ENCODE peak calls at places on chromosomes 7 and 10, in five cellular contexts. One of them, this sample, is unnamed.

GRCh38 chr10:4803822-4804221 is 22.2 kb upstream of the AKR1E2 start:
- DNase-seq in MM.1S: no peak
- DNase-seq in GM20000: no peak
- DNase-seq in A673: no peak
- DNase-seq in epithelial cell of esophagus: no peak
- DNase-seq in this sample: no peak

GRCh38 chr10:110206988-110207804 is at the start of gene MXI1:
- DNase-seq in MM.1S: peak; percentile 88
- DNase-seq in GM20000: peak; percentile 83
- DNase-seq in A673: peak; percentile 85
- DNase-seq in epithelial cell of esophagus: peak; percentile 92
- DNase-seq in this sample: no peak

GRCh38 chr10:31421322-31421721 is 102.3 kb downstream of the ZEB1 start:
- DNase-seq in MM.1S: no peak
- DNase-seq in GM20000: no peak
- DNase-seq in A673: no peak
- DNase-seq in epithelial cell of esophagus: no peak
- DNase-seq in this sample: no peak

GRCh38 chr7:127409629-127410028 is 17.1 kb upstream of the ZNF800 start:
- DNase-seq in MM.1S: no peak
- DNase-seq in GM20000: no peak
- DNase-seq in A673: no peak
- DNase-seq in epithelial cell of esophagus: no peak
- DNase-seq in this sample: no peak

GRCh38 chr7:107446531-107446930 is 23.3 kb upstream of the GPR22 start:
- DNase-seq in MM.1S: no peak
- DNase-seq in GM20000: no peak
- DNase-seq in A673: no peak
- DNase-seq in epithelial cell of esophagus: peak; percentile 57
- DNase-seq in this sample: no peak

GRCh38 chr10:47063858-47064257 is 152.6 kb downstream of the PTPN20 start:
- DNase-seq in MM.1S: no peak
- DNase-seq in GM20000: no peak
- DNase-seq in A673: no peak
- DNase-seq in epithelial cell of esophagus: no peak
- DNase-seq in this sample: no peak

GRCh38 chr10:60139798-60140566 is 233.6 kb upstream of the CCDC6 start:
- DNase-seq in MM.1S: no peak
- DNase-seq in GM20000: no peak
- DNase-seq in A673: no peak
- DNase-seq in epithelial cell of esophagus: peak; percentile 83
- DNase-seq in this sample: no peak

GRCh38 chr7:128192497-128193142 is 48.5 kb upstream of the LEP start:
- DNase-seq in MM.1S: no peak
- DNase-seq in GM20000: no peak
- DNase-seq in A673: no peak
- DNase-seq in epithelial cell of esophagus: no peak
- DNase-seq in this sample: no peak

GRCh38 chr7:38506004-38506403 is 125.2 kb downstream of the AMPH start:
- DNase-seq in MM.1S: no peak
- DNase-seq in GM20000: no peak
- DNase-seq in A673: no peak
- DNase-seq in epithelial cell of esophagus: no peak
- DNase-seq in this sample: no peak

GRCh38 chr10:33150146-33150545 is 184.3 kb downstream of the NRP1 start:
- DNase-seq in MM.1S: no peak
- DNase-seq in GM20000: no peak
- DNase-seq in A673: no peak
- DNase-seq in epithelial cell of esophagus: no peak
- DNase-seq in this sample: no peak

GRCh38 chr10:88091490-88092061 is 228.2 kb downstream of the PTEN start:
- DNase-seq in MM.1S: peak; percentile 97
- DNase-seq in GM20000: peak; percentile 72
- DNase-seq in A673: no peak
- DNase-seq in epithelial cell of esophagus: peak; percentile 96
- DNase-seq in this sample: peak; percentile 64

GRCh38 chr7:47327698-47328391 is 254.1 kb downstream of the TNS3 start:
- DNase-seq in MM.1S: no peak
- DNase-seq in GM20000: no peak
- DNase-seq in A673: no peak
- DNase-seq in epithelial cell of esophagus: peak; percentile 61
- DNase-seq in this sample: no peak

GRCh38 chr7:155291045-155291530 is 6.6 kb upstream of the INSIG1 start:
- DNase-seq in MM.1S: no peak
- DNase-seq in GM20000: no peak
- DNase-seq in A673: no peak
- DNase-seq in epithelial cell of esophagus: peak; percentile 32
- DNase-seq in this sample: no peak

GRCh38 chr7:33762153-33762902 is 143.0 kb upstream of the BMPER start:
- DNase-seq in MM.1S: no peak
- DNase-seq in GM20000: no peak
- DNase-seq in A673: no peak
- DNase-seq in epithelial cell of esophagus: no peak
- DNase-seq in this sample: no peak

GRCh38 chr7:2954433-2954853 is 89.2 kb downstream of the CARD11 start:
- DNase-seq in MM.1S: no peak
- DNase-seq in GM20000: no peak
- DNase-seq in A673: peak; percentile 16
- DNase-seq in epithelial cell of esophagus: no peak
- DNase-seq in this sample: peak; percentile 30

GRCh38 chr7:105776068-105776790 is 100.2 kb downstream of the ATXN7L1 start:
- DNase-seq in MM.1S: no peak
- DNase-seq in GM20000: no peak
- DNase-seq in A673: no peak
- DNase-seq in epithelial cell of esophagus: peak; percentile 82
- DNase-seq in this sample: no peak

GRCh38 chr10:28120043-28120749 is 121.3 kb upstream of the ODAD2 start:
- DNase-seq in MM.1S: no peak
- DNase-seq in GM20000: no peak
- DNase-seq in A673: peak; percentile 37
- DNase-seq in epithelial cell of esophagus: no peak
- DNase-seq in this sample: no peak

GRCh38 chr7:38629621-38630020 is 1.6 kb downstream of the AMPH start:
- DNase-seq in MM.1S: no peak
- DNase-seq in GM20000: no peak
- DNase-seq in A673: no peak
- DNase-seq in epithelial cell of esophagus: no peak
- DNase-seq in this sample: no peak

GRCh38 chr7:97844036-97844435 is 28.2 kb downstream of the ASNS start:
- DNase-seq in MM.1S: no peak
- DNase-seq in GM20000: no peak
- DNase-seq in A673: peak; percentile 3
- DNase-seq in epithelial cell of esophagus: no peak
- DNase-seq in this sample: no peak
- TF ChIP-seq CTCF in MM.1S: peak; percentile 18
- TF ChIP-seq CTCF in GM20000: no peak
- TF ChIP-seq CTCF in A673: peak; percentile 20
- TF ChIP-seq CTCF in epithelial cell of esophagus: peak; percentile 5
- TF ChIP-seq CTCF in this sample: no peak

GRCh38 chr7:35436452-35436851 is 182.6 kb upstream of the TBX20 start:
- DNase-seq in MM.1S: no peak
- DNase-seq in GM20000: no peak
- DNase-seq in A673: no peak
- DNase-seq in epithelial cell of esophagus: no peak
- DNase-seq in this sample: no peak

GRCh38 chr7:35424869-35425495 is 171.1 kb upstream of the TBX20 start:
- DNase-seq in MM.1S: peak; percentile 67
- DNase-seq in GM20000: peak; percentile 81
- DNase-seq in A673: peak; percentile 67
- DNase-seq in epithelial cell of esophagus: peak; percentile 62
- DNase-seq in this sample: peak; percentile 49

GRCh38 chr7:35430547-35431153 is 176.8 kb upstream of the TBX20 start:
- DNase-seq in MM.1S: no peak
- DNase-seq in GM20000: no peak
- DNase-seq in A673: peak; percentile 48
- DNase-seq in epithelial cell of esophagus: peak; percentile 16
- DNase-seq in this sample: no peak
- TF ChIP-seq CTCF in MM.1S: peak; percentile 64
- TF ChIP-seq CTCF in GM20000: no peak
- TF ChIP-seq CTCF in A673: peak; percentile 62
- TF ChIP-seq CTCF in epithelial cell of esophagus: peak; percentile 27
- TF ChIP-seq CTCF in this sample: no peak

GRCh38 chr7:130849604-130850003 is 115.6 kb upstream of the KLF14 start:
- DNase-seq in MM.1S: no peak
- DNase-seq in GM20000: no peak
- DNase-seq in A673: no peak
- DNase-seq in epithelial cell of esophagus: no peak
- DNase-seq in this sample: no peak
- TF ChIP-seq CTCF in MM.1S: no peak
- TF ChIP-seq CTCF in GM20000: no peak
- TF ChIP-seq CTCF in A673: no peak
- TF ChIP-seq CTCF in epithelial cell of esophagus: no peak
- TF ChIP-seq CTCF in this sample: no peak

DNA sequence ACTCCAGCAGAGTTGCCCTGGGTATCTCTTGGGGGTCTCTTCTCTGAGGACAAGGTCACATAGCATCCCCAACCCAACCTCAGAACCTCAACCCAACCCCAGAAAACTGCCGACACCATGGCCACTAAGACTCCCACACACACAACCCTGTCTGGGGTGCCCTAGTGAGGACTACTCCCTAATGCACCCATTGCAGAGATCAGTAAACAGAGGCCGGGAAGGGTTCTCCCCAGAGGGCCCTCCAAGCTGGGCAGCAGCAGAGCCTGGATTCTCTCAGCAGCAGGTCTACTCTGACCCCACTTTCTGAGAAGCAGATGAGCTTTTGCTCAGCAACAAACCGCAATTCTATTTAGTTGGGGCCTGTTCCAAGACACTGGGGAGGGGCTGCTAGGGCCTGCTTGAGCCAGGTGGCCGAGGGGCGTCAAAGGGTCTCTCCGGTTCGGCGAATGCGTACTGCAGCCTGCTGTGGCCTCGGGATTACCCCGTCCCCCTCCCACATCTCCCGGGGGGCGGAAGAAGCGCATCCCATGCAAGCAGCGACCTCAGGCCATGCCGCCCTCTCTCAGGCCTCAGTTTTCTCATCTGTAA is 828 bp downstream of the OGDHL start:
- DNase-seq in MM.1S: no peak
- DNase-seq in GM20000: peak; percentile 13
- DNase-seq in A673: no peak
- DNase-seq in epithelial cell of esophagus: no peak
- DNase-seq in this sample: no peak
- TF ChIP-seq CTCF in MM.1S: no peak
- TF ChIP-seq CTCF in GM20000: no peak
- TF ChIP-seq CTCF in A673: no peak
- TF ChIP-seq CTCF in epithelial cell of esophagus: no peak
- TF ChIP-seq CTCF in this sample: no peak

GRCh38 chr7:81501220-81501619 is 268.6 kb downstream of the HGF start:
- DNase-seq in MM.1S: peak; percentile 47
- DNase-seq in GM20000: no peak
- DNase-seq in A673: peak; percentile 66
- DNase-seq in epithelial cell of esophagus: peak; percentile 8
- DNase-seq in this sample: no peak
- TF ChIP-seq CTCF in MM.1S: peak; percentile 39
- TF ChIP-seq CTCF in GM20000: no peak
- TF ChIP-seq CTCF in A673: peak; percentile 57
- TF ChIP-seq CTCF in epithelial cell of esophagus: peak; percentile 25
- TF ChIP-seq CTCF in this sample: no peak

GRCh38 chr7:76179686-76180085 is 22.0 kb upstream of the SRRM3 start:
- DNase-seq in MM.1S: no peak
- DNase-seq in GM20000: no peak
- DNase-seq in A673: no peak
- DNase-seq in epithelial cell of esophagus: no peak
- DNase-seq in this sample: no peak
- TF ChIP-seq CTCF in MM.1S: no peak
- TF ChIP-seq CTCF in GM20000: no peak
- TF ChIP-seq CTCF in A673: no peak
- TF ChIP-seq CTCF in epithelial cell of esophagus: no peak
- TF ChIP-seq CTCF in this sample: no peak

GRCh38 chr7:14924398-14924797 is 21.8 kb upstream of the DGKB start:
- DNase-seq in MM.1S: no peak
- DNase-seq in GM20000: no peak
- DNase-seq in A673: peak; percentile 14
- DNase-seq in epithelial cell of esophagus: no peak
- DNase-seq in this sample: no peak
- TF ChIP-seq CTCF in MM.1S: no peak
- TF ChIP-seq CTCF in GM20000: no peak
- TF ChIP-seq CTCF in A673: no peak
- TF ChIP-seq CTCF in epithelial cell of esophagus: no peak
- TF ChIP-seq CTCF in this sample: no peak

GRCh38 chr7:29853775-29854174 is 47.5 kb downstream of the WIPF3 start:
- DNase-seq in MM.1S: no peak
- DNase-seq in GM20000: no peak
- DNase-seq in A673: no peak
- DNase-seq in epithelial cell of esophagus: no peak
- DNase-seq in this sample: no peak

GRCh38 chr7:29852457-29852856 is 46.1 kb downstream of the WIPF3 start:
- DNase-seq in MM.1S: no peak
- DNase-seq in GM20000: no peak
- DNase-seq in A673: no peak
- DNase-seq in epithelial cell of esophagus: peak; percentile 37
- DNase-seq in this sample: no peak

GRCh38 chr7:29853072-29853471 is 46.8 kb downstream of the WIPF3 start:
- DNase-seq in MM.1S: no peak
- DNase-seq in GM20000: no peak
- DNase-seq in A673: no peak
- DNase-seq in epithelial cell of esophagus: peak; percentile 36
- DNase-seq in this sample: no peak

GRCh38 chr7:29851487-29851886 is 45.2 kb downstream of the WIPF3 start:
- DNase-seq in MM.1S: no peak
- DNase-seq in GM20000: no peak
- DNase-seq in A673: no peak
- DNase-seq in epithelial cell of esophagus: no peak
- DNase-seq in this sample: no peak

GRCh38 chr7:29854257-29854938 is 48.1 kb downstream of the WIPF3 start:
- DNase-seq in MM.1S: no peak
- DNase-seq in GM20000: no peak
- DNase-seq in A673: peak; percentile 41
- DNase-seq in epithelial cell of esophagus: peak; percentile 34
- DNase-seq in this sample: no peak
- TF ChIP-seq CTCF in MM.1S: no peak
- TF ChIP-seq CTCF in GM20000: no peak
- TF ChIP-seq CTCF in A673: peak; percentile 15
- TF ChIP-seq CTCF in epithelial cell of esophagus: peak; percentile 23
- TF ChIP-seq CTCF in this sample: no peak

DNA sequence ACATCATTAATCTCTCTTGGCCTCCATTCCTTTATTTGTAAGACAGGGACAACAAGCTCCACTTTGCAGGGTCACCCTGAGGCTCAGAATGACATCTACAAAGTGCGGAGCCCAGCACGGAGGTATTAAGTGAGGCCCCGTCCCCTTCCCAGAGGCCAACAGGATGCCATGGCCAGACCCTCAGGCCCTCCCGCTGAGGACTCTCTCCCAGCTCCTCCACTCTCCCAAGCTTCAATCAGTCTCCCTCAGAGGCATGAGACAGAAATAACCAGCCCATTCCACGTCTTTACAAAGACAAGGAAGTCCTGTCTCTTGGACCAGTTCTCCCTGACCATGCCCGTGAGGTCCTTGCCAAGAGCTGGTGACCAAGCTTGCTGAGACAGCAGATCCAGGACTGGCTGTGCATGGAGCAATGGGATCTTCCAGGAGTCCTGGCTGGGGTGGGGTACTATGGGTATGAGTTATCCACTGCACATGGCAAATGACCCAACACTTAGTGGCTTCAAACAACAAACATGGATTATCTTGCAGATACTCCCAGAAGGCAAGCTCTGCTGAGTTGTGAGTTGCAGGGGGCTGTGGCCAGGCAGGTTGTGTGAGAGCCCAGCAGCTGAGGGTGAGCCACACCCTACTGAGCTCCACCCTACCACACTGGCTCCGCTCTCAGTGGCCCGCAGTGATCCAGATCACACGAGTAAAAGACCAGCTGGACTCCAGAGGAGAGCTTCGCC is 4.3 kb upstream of the PPIF start:
- DNase-seq in MM.1S: no peak
- DNase-seq in GM20000: no peak
- DNase-seq in A673: no peak
- DNase-seq in epithelial cell of esophagus: peak; percentile 53
- DNase-seq in this sample: peak; percentile 14
- TF ChIP-seq CTCF in MM.1S: no peak
- TF ChIP-seq CTCF in GM20000: no peak
- TF ChIP-seq CTCF in A673: no peak
- TF ChIP-seq CTCF in epithelial cell of esophagus: no peak
- TF ChIP-seq CTCF in this sample: no peak